ENCODE peak calls at places on chromosomes 7 and 10, in five cellular contexts. O is foreskin fibroblast, W is neural progenitor cell, V is mucosa of descending colon, H is choroid plexus epithelial cell. M is an unnamed sample.

GRCh38 chr10:117221156-117221711 is 19.7 kb upstream of the SLC18A2 start:
- DNase-seq in W (peak; percentile 50), V (no peak), O (no peak), H (no peak), M (peak; percentile 5)

GRCh38 chr10:62491597-62491996 is 117.4 kb downstream of the ZNF365 start:
- DNase-seq in H (no peak), W (no peak), O (no peak), V (no peak), M (no peak)

GRCh38 chr10:100986952-100987684 is at the start of the genes MRPL43 and TWNK:
- DNase-seq in H (peak; percentile 76), O (peak; percentile 91), W (peak; percentile 93), V (peak; percentile 90), M (peak; percentile 73)

GRCh38 chr7:19020711-19021110 is 96.7 kb downstream of the TWIST1 start:
- DNase-seq in O (no peak), H (no peak), V (no peak), W (no peak), M (peak; percentile 59)

GRCh38 chr10:71979692-71980062 is 15.5 kb downstream of the CHST3 start:
- DNase-seq in V (no peak), H (no peak), O (no peak), W (no peak), M (no peak)

GRCh38 chr10:98028168-98028770 is 2.2 kb downstream of the CRTAC1 start:
- DNase-seq in V (no peak), H (peak; percentile 30), O (peak; percentile 55), W (peak; percentile 91), M (peak; percentile 3)

GRCh38 chr7:43148161-43148731 is 35.8 kb downstream of the HECW1 start:
- DNase-seq in O (peak; percentile 78), V (no peak), H (peak; percentile 39), W (no peak), M (no peak)

GRCh38 chr7:42014625-42015412 is 222.2 kb downstream of the GLI3 start:
- DNase-seq in H (peak; percentile 75), W (peak; percentile 63), O (peak; percentile 66), V (no peak), M (peak; percentile 48)

GRCh38 chr10:80491251-80492102 is 37.4 kb downstream of the TSPAN14 start:
- DNase-seq in O (no peak), V (no peak), H (no peak), W (no peak), M (no peak)

GRCh38 chr7:128121731-128122576 is 90.7 kb upstream of the LRRC4 start:
- DNase-seq in V (no peak), W (no peak), H (peak; percentile 26), O (no peak), M (no peak)

GRCh38 chr7:134331393-134331792 is 14.7 kb upstream of the SLC35B4 start:
- DNase-seq in V (no peak), O (no peak), H (no peak), W (no peak), M (no peak)

GRCh38 chr10:15719899-15720634 is at the start of gene ITGA8:
- DNase-seq in O (peak; percentile 44), H (peak; percentile 47), W (peak; percentile 73), V (peak; percentile 54), M (peak; percentile 48)

GRCh38 chr7:108598153-108598552 is 28.5 kb downstream of the DNAJB9 start:
- DNase-seq in W (no peak), O (no peak), V (no peak), H (no peak), M (no peak)

GRCh38 chr10:126066491-126066890 is 170.1 kb downstream of the FANK1 start:
- DNase-seq in V (no peak), O (no peak), H (no peak), W (no peak), M (no peak)

GRCh38 chr7:131234719-131235488 is 92.8 kb upstream of the MKLN1 start:
- DNase-seq in W (no peak), O (no peak), H (peak; percentile 54), V (no peak), M (no peak)

GRCh38 chr10:93879273-93879672 is 14.5 kb upstream of the SLC35G1 start:
- DNase-seq in V (no peak), O (no peak), H (no peak), W (no peak), M (no peak)

GRCh38 chr10:120607016-120607709 is 150.1 kb downstream of the PLPP4 start:
- DNase-seq in O (no peak), W (no peak), V (no peak), H (peak; percentile 92), M (peak; percentile 93)

GRCh38 chr10:67665491-67665890 is 30.5 kb downstream of the CTNNA3 start:
- DNase-seq in W (no peak), H (no peak), O (no peak), V (no peak), M (no peak)

GRCh38 chr10:86042161-86042560 is 324.4 kb downstream of the GRID1 start:
- DNase-seq in H (no peak), O (no peak), W (no peak), V (no peak), M (no peak)

GRCh38 chr10:59702347-59702746 is 7.3 kb downstream of the SLC16A9 start:
- DNase-seq in W (no peak), V (no peak), H (no peak), O (no peak), M (no peak)

GRCh38 chr10:69663548-69663947 is 33.5 kb downstream of the FAM241B start:
- DNase-seq in O (no peak), V (no peak), W (peak; percentile 34), H (no peak), M (no peak)

GRCh38 chr10:110147961-110148360 is 59.4 kb upstream of the MXI1 start:
- DNase-seq in H (no peak), O (peak; percentile 27), V (no peak), W (no peak), M (no peak)

GRCh38 chr7:135690566-135690965 is 28.3 kb downstream of the STMP1 start:
- DNase-seq in W (no peak), H (peak; percentile 40), V (no peak), O (peak; percentile 73), M (peak; percentile 75)

GRCh38 chr10:77756319-77757232 is 119.0 kb upstream of the KCNMA1 start:
- DNase-seq in H (peak; percentile 88), W (peak; percentile 68), V (no peak), O (peak; percentile 91), M (peak; percentile 77)
- H3K4me3 ChIP-seq in H (peak overlapping the region; percentile 39), W (no peak overlapping the region), V (no peak overlapping the region), O (no peak overlapping the region), M (no peak overlapping the region)

GRCh38 chr7:107152011-107152410 is 16.8 kb upstream of the HBP1 start:
- DNase-seq in V (no peak), O (peak; percentile 82), W (no peak), H (peak; percentile 70), M (peak; percentile 33)
- TF ChIP-seq CTCF in V (no peak), O (peak; percentile 9), W (no peak), H (no peak), M (no peak)

DNA sequence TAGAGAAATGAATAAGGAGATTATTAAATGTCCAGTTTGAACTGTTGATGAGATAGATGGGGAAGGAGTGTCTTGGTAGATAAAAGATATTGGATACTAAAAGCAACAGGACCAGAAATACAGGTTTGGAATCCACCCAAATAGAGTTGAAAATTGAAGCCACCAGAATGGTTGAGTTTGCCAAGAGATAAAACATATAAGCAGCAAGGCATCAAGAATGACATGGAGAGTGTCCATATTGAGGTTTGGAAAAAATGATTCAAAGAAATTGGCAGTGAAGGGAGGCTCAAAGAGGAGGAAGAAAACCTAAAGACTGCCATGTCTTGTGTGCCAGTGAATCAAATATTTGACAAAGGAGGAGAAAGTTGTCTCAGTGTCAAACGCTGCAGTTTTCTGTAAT is 24.2 kb downstream of the CFAP69 start:
- DNase-seq in W (no peak), V (no peak), H (no peak), O (no peak), M (no peak)
- H3K4me3 ChIP-seq in W (no peak overlapping the region), V (no peak overlapping the region), H (no peak overlapping the region), O (no peak overlapping the region), M (no peak overlapping the region)

DNA sequence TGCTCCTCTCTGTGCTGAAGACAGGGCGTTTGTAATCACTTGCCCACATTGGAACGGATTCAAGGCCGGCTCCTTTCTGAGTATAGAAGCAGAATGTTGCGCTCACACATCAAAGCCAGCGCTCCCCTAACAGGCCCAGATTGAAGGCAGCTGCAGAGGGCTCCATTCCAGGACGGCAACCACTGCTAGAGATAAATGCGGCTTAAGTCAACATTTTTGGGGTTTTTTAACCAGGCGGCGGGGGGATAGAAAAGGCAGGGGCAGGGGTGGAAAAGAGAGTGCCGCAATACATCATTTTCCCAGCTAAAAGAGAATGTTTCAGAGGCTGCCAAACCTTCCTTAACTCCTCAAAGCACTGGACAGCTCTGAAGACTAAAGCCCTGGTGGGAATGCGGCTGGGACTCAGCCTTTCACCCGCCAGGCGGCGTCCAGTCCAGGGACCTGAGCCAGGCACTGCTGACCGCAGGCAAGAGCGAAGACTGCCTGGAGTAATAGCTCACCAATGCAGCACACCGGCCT is 189.6 kb downstream of the TNS3 start:
- DNase-seq in H (peak; percentile 76), V (no peak), W (peak; percentile 18), O (peak; percentile 88), M (peak; percentile 98)
- TF ChIP-seq CTCF in H (peak; percentile 61), V (no peak), W (no peak), O (peak; percentile 52), M (peak; percentile 83)

GRCh38 chr7:150801946-150802771 is 1.6 kb downstream of the TMEM176A start:
- DNase-seq in O (no peak), H (no peak), V (no peak), W (no peak), M (no peak)

GRCh38 chr7:150800576-150801241 is at the start of gene TMEM176A:
- DNase-seq in O (no peak), W (no peak), H (no peak), V (peak; percentile 75), M (no peak)

GRCh38 chr7:150801242-150801945 is 825 bp downstream of the TMEM176A start:
- DNase-seq in H (no peak), O (no peak), W (no peak), V (no peak), M (no peak)

GRCh38 chr7:150799156-150799555 is 1.0 kb downstream of the TMEM176B start:
- DNase-seq in W (no peak), V (no peak), H (no peak), O (no peak), M (no peak)

GRCh38 chr7:150799741-150800575 is at the start of gene TMEM176B:
- DNase-seq in W (peak; percentile 32), H (no peak), O (no peak), V (peak; percentile 83), M (no peak)
- H3K4me3 ChIP-seq in W (peak within 1 kb of the TSS; percentile 44), H (no peak within 1 kb of the TSS), O (peak within 1 kb of the TSS; percentile 27), V (peak within 1 kb of the TSS; percentile 57), M (no peak within 1 kb of the TSS)

DNA sequence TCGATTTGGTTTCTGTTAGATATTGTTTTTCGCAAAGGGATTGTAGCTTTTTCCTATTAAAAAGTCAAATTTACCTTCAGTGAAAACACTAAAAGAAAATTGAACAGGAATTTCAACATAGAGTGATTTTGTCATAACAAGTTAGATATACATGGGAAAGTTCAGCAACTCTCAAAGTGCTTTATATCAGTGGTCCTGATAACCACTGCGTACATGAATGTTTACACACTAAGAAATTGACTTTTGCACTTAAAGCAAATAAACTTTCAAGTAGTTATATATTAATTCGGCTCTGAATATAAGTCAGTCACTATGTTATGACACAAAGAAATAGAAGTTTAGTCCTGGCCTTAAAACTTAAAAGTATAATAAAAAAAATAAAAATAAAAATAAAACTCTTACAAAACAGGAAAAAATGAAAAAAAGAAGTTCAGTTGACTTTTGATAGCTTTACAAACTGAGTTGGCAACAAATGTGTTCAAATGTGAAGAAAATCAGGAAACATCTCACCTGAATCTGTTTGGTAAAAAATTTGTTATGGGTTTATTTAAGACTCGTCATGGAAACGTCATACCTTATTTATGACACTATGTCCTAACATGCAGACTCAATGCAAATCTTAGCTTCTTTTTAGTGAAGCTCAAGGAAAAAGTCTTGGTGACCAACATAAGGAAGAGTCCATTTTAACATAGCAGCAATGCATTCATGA is 101.1 kb upstream of the DKK1 start:
- DNase-seq in H (peak; percentile 12), W (no peak), V (no peak), O (no peak), M (no peak)
- TF ChIP-seq CTCF in H (no peak), W (no peak), V (no peak), O (no peak), M (no peak)

M was measured in astrocyte of the spinal cord.